ENCODE peak calls at places on chromosomes 16 and 17, in seven cellular contexts. D is CD4-positive, alpha-beta memory T cell; Q is retinal pigment epithelial cell; I is activated CD8-positive, alpha-beta memory T cell treated with anti-CD3 and anti-CD28 coated beads for 4 hours; Z is left kidney; E is brain microvascular endothelial cell; M is right cardiac atrium. C is an unnamed sample.

GRCh38 chr17:79024901-79025737 is 1.1 kb downstream of the C1QTNF1 start:
- DNase-seq in D (no peak), Q (no peak), I (no peak), Z (no peak), E (no peak), M (no peak), C (no peak)

GRCh38 chr17:68176770-68177169 is 71.1 kb upstream of the AMZ2 start:
- DNase-seq in D (no peak), Q (no peak), I (no peak), Z (peak; percentile 50), E (no peak), M (no peak), C (no peak)

GRCh38 chr16:88634141-88634993 is 4.0 kb upstream of the IL17C start:
- DNase-seq in D (peak; percentile 63), Q (no peak), I (peak; percentile 43), Z (peak; percentile 80), E (peak; percentile 32), M (peak; percentile 59), C (peak; percentile 25)

GRCh38 chr17:2068101-2068518 is 13.2 kb downstream of the HIC1 start:
- DNase-seq in D (no peak), Q (no peak), I (no peak), Z (no peak), E (peak; percentile 77), M (no peak), C (no peak)

GRCh38 chr16:69482410-69482951 is 58.1 kb downstream of the CYB5B start:
- DNase-seq in D (no peak), Q (no peak), I (no peak), Z (peak; percentile 72), E (peak; percentile 29), M (peak; percentile 85), C (peak; percentile 48)

GRCh38 chr17:410674-411401 is 58.2 kb upstream of the RPH3AL start:
- DNase-seq in D (peak; percentile 74), Q (no peak), I (no peak), Z (peak; percentile 57), E (no peak), M (no peak), C (no peak)

GRCh38 chr17:7922499-7923289 is 6.6 kb upstream of the RNF227 start:
- DNase-seq in D (peak; percentile 79), Q (no peak), I (peak; percentile 67), Z (peak; percentile 97), E (peak; percentile 83), M (peak; percentile 88), C (peak; percentile 90)

GRCh38 chr16:52751035-52751434 is 204.1 kb upstream of the TOX3 start:
- DNase-seq in D (no peak), Q (no peak), I (no peak), Z (no peak), E (no peak), M (no peak), C (no peak)

GRCh38 chr16:77683845-77684526 is 38.3 kb upstream of the NUDT7 start:
- DNase-seq in D (no peak), Q (no peak), I (no peak), Z (peak; percentile 57), E (no peak), M (no peak), C (no peak)

GRCh38 chr17:20184977-20185619 is 175.9 kb downstream of the SPECC1 start:
- DNase-seq in D (no peak), Q (no peak), I (no peak), Z (no peak), E (no peak), M (no peak), C (no peak)

GRCh38 chr16:65117701-65118448 is 4.0 kb downstream of the CDH11 start:
- DNase-seq in D (no peak), Q (peak; percentile 42), I (no peak), Z (peak; percentile 94), E (peak; percentile 89), M (peak; percentile 59), C (peak; percentile 87)

GRCh38 chr17:10663231-10663630 is 6.1 kb upstream of the MYH3 start:
- DNase-seq in D (no peak), Q (no peak), I (no peak), Z (no peak), E (no peak), M (no peak), C (no peak)

GRCh38 chr16:72300892-72301291 is 128.9 kb upstream of the PMFBP1 start:
- DNase-seq in D (no peak), Q (no peak), I (no peak), Z (peak; percentile 64), E (no peak), M (no peak), C (no peak)

GRCh38 chr17:75271233-75271954 is 363 bp upstream of the MIF4GD start:
- DNase-seq in D (peak; percentile 94), Q (no peak), I (peak; percentile 76), Z (peak; percentile 60), E (no peak), M (peak; percentile 83), C (peak; percentile 84)

GRCh38 chr17:28478940-28479615 is 5.6 kb downstream of the SLC13A2 start:
- DNase-seq in D (no peak), Q (no peak), I (no peak), Z (no peak), E (no peak), M (no peak), C (no peak)

GRCh38 chr16:66093217-66093616 is 273.3 kb upstream of the CDH5 start:
- DNase-seq in D (no peak), Q (no peak), I (no peak), Z (no peak), E (no peak), M (no peak), C (no peak)

GRCh38 chr16:89903908-89904515 is 14.7 kb upstream of the MC1R start:
- DNase-seq in D (no peak), Q (no peak), I (no peak), Z (no peak), E (no peak), M (no peak), C (no peak)

GRCh38 chr17:39027037-39027436 is 59.8 kb upstream of the FBXO47 start:
- DNase-seq in D (no peak), Q (no peak), I (no peak), Z (peak; percentile 59), E (no peak), M (peak; percentile 80), C (peak; percentile 69)

GRCh38 chr16:74627506-74628220 is 20.7 kb upstream of the GLG1 start:
- DNase-seq in D (no peak), Q (no peak), I (no peak), Z (peak; percentile 21), E (no peak), M (peak; percentile 36), C (no peak)

GRCh38 chr17:73759324-73760185 is 115.3 kb upstream of the SDK2 start:
- DNase-seq in D (no peak), Q (no peak), I (no peak), Z (no peak), E (no peak), M (no peak), C (no peak)

GRCh38 chr17:32021618-32021955 is 14.4 kb downstream of the LRRC37B start:
- DNase-seq in D (no peak), Q (no peak), I (no peak), Z (no peak), E (no peak), M (no peak), C (no peak)

GRCh38 chr17:1644493-1645206 is 882 bp downstream of the SCARF1 start:
- DNase-seq in D (no peak), Q (no peak), I (no peak), Z (no peak), E (no peak), M (no peak), C (no peak)

GRCh38 chr16:25037632-25038031 is 22.5 kb upstream of the ARHGAP17 start:
- DNase-seq in D (no peak), Q (no peak), I (no peak), Z (no peak), E (peak; percentile 25), M (no peak), C (no peak)

GRCh38 chr17:62855136-62855535 is 47.0 kb upstream of the MARCHF10 start:
- DNase-seq in D (no peak), Q (no peak), I (no peak), Z (peak; percentile 78), E (no peak), M (no peak), C (no peak)

GRCh38 chr17:36935681-36936454 is 1.4 kb upstream of the LHX1 start:
- DNase-seq in D (peak; percentile 28), Q (no peak), I (no peak), Z (peak; percentile 80), E (no peak), M (no peak), C (no peak)

GRCh38 chr17:76558210-76559095 is 18.6 kb downstream of the PRCD start:
- DNase-seq in D (no peak), Q (no peak), I (no peak), Z (peak; percentile 59), E (no peak), M (no peak), C (no peak)

GRCh38 chr16:51994597-51994996 is 552.3 kb downstream of the TOX3 start:
- DNase-seq in D (no peak), Q (peak; percentile 48), I (no peak), Z (peak; percentile 70), E (no peak), M (no peak), C (no peak)

GRCh38 chr17:37838276-37838675 is 85.9 kb upstream of the TBC1D3K start:
- DNase-seq in D (no peak), Q (no peak), I (no peak), Z (peak; percentile 27), E (no peak), M (no peak), C (no peak)

GRCh38 chr17:77100009-77100408 is 40.8 kb upstream of the SEC14L1 start:
- DNase-seq in D (no peak), Q (no peak), I (no peak), Z (no peak), E (no peak), M (peak; percentile 73), C (peak; percentile 80)

GRCh38 chr17:6507535-6507934 is 48.8 kb downstream of the PITPNM3 start:
- DNase-seq in D (no peak), Q (peak; percentile 48), I (no peak), Z (no peak), E (peak; percentile 83), M (peak; percentile 48), C (no peak)

GRCh38 chr17:76382803-76383644 is 1.4 kb upstream of the SPHK1 start:
- DNase-seq in D (peak; percentile 59), Q (no peak), I (peak; percentile 42), Z (peak; percentile 79), E (peak; percentile 86), M (peak; percentile 64), C (no peak)

GRCh38 chr16:85017151-85017550 is 5.8 kb upstream of the ZDHHC7 start:
- DNase-seq in D (no peak), Q (no peak), I (no peak), Z (no peak), E (peak; percentile 50), M (no peak), C (no peak)

GRCh38 chr16:81321039-81321438 is 6.3 kb downstream of the GAN start:
- DNase-seq in D (no peak), Q (no peak), I (no peak), Z (no peak), E (no peak), M (no peak), C (no peak)

GRCh38 chr17:19897901-19898300 is 30.2 kb upstream of the ULK2 start:
- DNase-seq in D (no peak), Q (peak; percentile 41), I (no peak), Z (no peak), E (peak; percentile 58), M (no peak), C (no peak)

GRCh38 chr17:40529991-40530390 is 28.6 kb upstream of the TNS4 start:
- DNase-seq in D (no peak), Q (no peak), I (no peak), Z (no peak), E (no peak), M (no peak), C (no peak)

GRCh38 chr17:28760987-28761562 is 17.3 kb downstream of the TRAF4 start:
- DNase-seq in D (no peak), Q (no peak), I (no peak), Z (peak; percentile 61), E (peak; percentile 68), M (peak; percentile 71), C (no peak)

GRCh38 chr17:48307814-48308411 is 122.1 kb downstream of the SKAP1 start:
- DNase-seq in D (peak; percentile 42), Q (no peak), I (peak; percentile 4), Z (peak; percentile 81), E (peak; percentile 48), M (no peak), C (peak; percentile 63)

GRCh38 chr16:56988948-56989945 is at the start of gene NLRC5:
- DNase-seq in D (peak; percentile 85), Q (peak; percentile 52), I (peak; percentile 93), Z (peak; percentile 90), E (peak; percentile 70), M (peak; percentile 89), C (peak; percentile 87)